ENCODE peak calls at places on chromosomes 1 and 21, in ten cellular contexts. One of them, this sample, is unnamed.

GRCh38 chr1:42463906-42464305 is 820 bp downstream of the CCDC30 start:
- DNase-seq in AG20443: no peak
- DNase-seq in activated naive CD4-positive, alpha-beta T cell treated with anti-CD3 and anti-CD28 coated beads, Interleukin-2, amount 10 ng/mL, durations not matched to agents 7 days and 5 days: no peak
- DNase-seq in HT-29: no peak
- DNase-seq in naive thymus-derived CD4-positive, alpha-beta T cell: no peak
- DNase-seq in central memory CD4-positive, alpha-beta T cell: no peak
- DNase-seq in T-helper 17 cell: no peak
- DNase-seq in stimulated activated naive CD4-positive, alpha-beta T cell: no peak
- DNase-seq in GM13977: no peak
- DNase-seq in adrenal gland: no peak
- DNase-seq in this sample: no peak

GRCh38 chr1:226872455-226872854 is 2.0 kb downstream of the PSEN2 start:
- DNase-seq in AG20443: no peak
- DNase-seq in activated naive CD4-positive, alpha-beta T cell treated with anti-CD3 and anti-CD28 coated beads, Interleukin-2, amount 10 ng/mL, durations not matched to agents 7 days and 5 days: no peak
- DNase-seq in HT-29: no peak
- DNase-seq in naive thymus-derived CD4-positive, alpha-beta T cell: no peak
- DNase-seq in central memory CD4-positive, alpha-beta T cell: no peak
- DNase-seq in T-helper 17 cell: no peak
- DNase-seq in stimulated activated naive CD4-positive, alpha-beta T cell: no peak
- DNase-seq in GM13977: no peak
- DNase-seq in adrenal gland: no peak
- DNase-seq in this sample: no peak

GRCh38 chr1:244322181-244322580 is 129.5 kb downstream of the ADSS2 start:
- DNase-seq in AG20443: no peak
- DNase-seq in activated naive CD4-positive, alpha-beta T cell treated with anti-CD3 and anti-CD28 coated beads, Interleukin-2, amount 10 ng/mL, durations not matched to agents 7 days and 5 days: no peak
- DNase-seq in HT-29: no peak
- DNase-seq in naive thymus-derived CD4-positive, alpha-beta T cell: no peak
- DNase-seq in central memory CD4-positive, alpha-beta T cell: no peak
- DNase-seq in T-helper 17 cell: no peak
- DNase-seq in stimulated activated naive CD4-positive, alpha-beta T cell: no peak
- DNase-seq in GM13977: no peak
- DNase-seq in adrenal gland: no peak
- DNase-seq in this sample: no peak

GRCh38 chr1:79373481-79374132 is 367.1 kb upstream of the ADGRL4 start:
- DNase-seq in AG20443: peak
- DNase-seq in activated naive CD4-positive, alpha-beta T cell treated with anti-CD3 and anti-CD28 coated beads, Interleukin-2, amount 10 ng/mL, durations not matched to agents 7 days and 5 days: no peak
- DNase-seq in HT-29: no peak
- DNase-seq in naive thymus-derived CD4-positive, alpha-beta T cell: no peak
- DNase-seq in central memory CD4-positive, alpha-beta T cell: no peak
- DNase-seq in T-helper 17 cell: no peak
- DNase-seq in stimulated activated naive CD4-positive, alpha-beta T cell: no peak
- DNase-seq in GM13977: no peak
- DNase-seq in adrenal gland: no peak
- DNase-seq in this sample: no peak

GRCh38 chr1:246569248-246570238 is 3.3 kb downstream of the CNST start:
- DNase-seq in AG20443: no peak
- DNase-seq in activated naive CD4-positive, alpha-beta T cell treated with anti-CD3 and anti-CD28 coated beads, Interleukin-2, amount 10 ng/mL, durations not matched to agents 7 days and 5 days: peak
- DNase-seq in HT-29: peak
- DNase-seq in naive thymus-derived CD4-positive, alpha-beta T cell: peak
- DNase-seq in central memory CD4-positive, alpha-beta T cell: peak
- DNase-seq in T-helper 17 cell: no peak
- DNase-seq in stimulated activated naive CD4-positive, alpha-beta T cell: peak
- DNase-seq in GM13977: peak
- DNase-seq in adrenal gland: no peak
- DNase-seq in this sample: no peak

GRCh38 chr21:33961061-33961460 is 45.5 kb upstream of the ATP5PO start:
- DNase-seq in AG20443: no peak
- DNase-seq in activated naive CD4-positive, alpha-beta T cell treated with anti-CD3 and anti-CD28 coated beads, Interleukin-2, amount 10 ng/mL, durations not matched to agents 7 days and 5 days: no peak
- DNase-seq in HT-29: no peak
- DNase-seq in naive thymus-derived CD4-positive, alpha-beta T cell: no peak
- DNase-seq in central memory CD4-positive, alpha-beta T cell: no peak
- DNase-seq in T-helper 17 cell: no peak
- DNase-seq in stimulated activated naive CD4-positive, alpha-beta T cell: no peak
- DNase-seq in GM13977: no peak
- DNase-seq in adrenal gland: no peak
- DNase-seq in this sample: no peak

GRCh38 chr1:180309338-180309737 is 79.3 kb downstream of the LHX4 start:
- DNase-seq in AG20443: peak
- DNase-seq in activated naive CD4-positive, alpha-beta T cell treated with anti-CD3 and anti-CD28 coated beads, Interleukin-2, amount 10 ng/mL, durations not matched to agents 7 days and 5 days: no peak
- DNase-seq in HT-29: peak
- DNase-seq in naive thymus-derived CD4-positive, alpha-beta T cell: no peak
- DNase-seq in central memory CD4-positive, alpha-beta T cell: no peak
- DNase-seq in T-helper 17 cell: no peak
- DNase-seq in stimulated activated naive CD4-positive, alpha-beta T cell: no peak
- DNase-seq in GM13977: no peak
- DNase-seq in adrenal gland: no peak
- DNase-seq in this sample: no peak

GRCh38 chr1:93617670-93618488 is 63.8 kb downstream of the BCAR3 start:
- DNase-seq in AG20443: no peak
- DNase-seq in activated naive CD4-positive, alpha-beta T cell treated with anti-CD3 and anti-CD28 coated beads, Interleukin-2, amount 10 ng/mL, durations not matched to agents 7 days and 5 days: no peak
- DNase-seq in HT-29: peak
- DNase-seq in naive thymus-derived CD4-positive, alpha-beta T cell: no peak
- DNase-seq in central memory CD4-positive, alpha-beta T cell: no peak
- DNase-seq in T-helper 17 cell: no peak
- DNase-seq in stimulated activated naive CD4-positive, alpha-beta T cell: no peak
- DNase-seq in GM13977: no peak
- DNase-seq in adrenal gland: peak
- DNase-seq in this sample: no peak

GRCh38 chr1:235943581-235944114 is 76.9 kb upstream of the LYST start:
- DNase-seq in AG20443: peak
- DNase-seq in activated naive CD4-positive, alpha-beta T cell treated with anti-CD3 and anti-CD28 coated beads, Interleukin-2, amount 10 ng/mL, durations not matched to agents 7 days and 5 days: no peak
- DNase-seq in HT-29: peak
- DNase-seq in naive thymus-derived CD4-positive, alpha-beta T cell: no peak
- DNase-seq in central memory CD4-positive, alpha-beta T cell: no peak
- DNase-seq in T-helper 17 cell: no peak
- DNase-seq in stimulated activated naive CD4-positive, alpha-beta T cell: no peak
- DNase-seq in GM13977: no peak
- DNase-seq in adrenal gland: no peak
- DNase-seq in this sample: no peak

GRCh38 chr1:48093696-48094518 is 96.7 kb upstream of the TRABD2B start:
- DNase-seq in AG20443: peak
- DNase-seq in activated naive CD4-positive, alpha-beta T cell treated with anti-CD3 and anti-CD28 coated beads, Interleukin-2, amount 10 ng/mL, durations not matched to agents 7 days and 5 days: peak
- DNase-seq in HT-29: peak
- DNase-seq in naive thymus-derived CD4-positive, alpha-beta T cell: peak
- DNase-seq in central memory CD4-positive, alpha-beta T cell: peak
- DNase-seq in T-helper 17 cell: peak
- DNase-seq in stimulated activated naive CD4-positive, alpha-beta T cell: peak
- DNase-seq in GM13977: peak
- DNase-seq in adrenal gland: peak
- DNase-seq in this sample: no peak

GRCh38 chr21:26966978-26967913 is at the start of gene ADAMTS5:
- DNase-seq in AG20443: peak
- DNase-seq in activated naive CD4-positive, alpha-beta T cell treated with anti-CD3 and anti-CD28 coated beads, Interleukin-2, amount 10 ng/mL, durations not matched to agents 7 days and 5 days: no peak
- DNase-seq in HT-29: no peak
- DNase-seq in naive thymus-derived CD4-positive, alpha-beta T cell: no peak
- DNase-seq in central memory CD4-positive, alpha-beta T cell: no peak
- DNase-seq in T-helper 17 cell: no peak
- DNase-seq in stimulated activated naive CD4-positive, alpha-beta T cell: no peak
- DNase-seq in GM13977: peak
- DNase-seq in adrenal gland: no peak
- DNase-seq in this sample: no peak

GRCh38 chr1:57572016-57572415 is 148.2 kb upstream of the DAB1 start:
- DNase-seq in AG20443: no peak
- DNase-seq in activated naive CD4-positive, alpha-beta T cell treated with anti-CD3 and anti-CD28 coated beads, Interleukin-2, amount 10 ng/mL, durations not matched to agents 7 days and 5 days: no peak
- DNase-seq in HT-29: no peak
- DNase-seq in naive thymus-derived CD4-positive, alpha-beta T cell: no peak
- DNase-seq in central memory CD4-positive, alpha-beta T cell: no peak
- DNase-seq in T-helper 17 cell: no peak
- DNase-seq in stimulated activated naive CD4-positive, alpha-beta T cell: no peak
- DNase-seq in GM13977: no peak
- DNase-seq in adrenal gland: no peak
- DNase-seq in this sample: no peak

GRCh38 chr1:181818459-181818858 is 243.1 kb downstream of the ZNF648 start:
- DNase-seq in AG20443: no peak
- DNase-seq in activated naive CD4-positive, alpha-beta T cell treated with anti-CD3 and anti-CD28 coated beads, Interleukin-2, amount 10 ng/mL, durations not matched to agents 7 days and 5 days: no peak
- DNase-seq in HT-29: no peak
- DNase-seq in naive thymus-derived CD4-positive, alpha-beta T cell: no peak
- DNase-seq in central memory CD4-positive, alpha-beta T cell: no peak
- DNase-seq in T-helper 17 cell: no peak
- DNase-seq in stimulated activated naive CD4-positive, alpha-beta T cell: no peak
- DNase-seq in GM13977: no peak
- DNase-seq in adrenal gland: no peak
- DNase-seq in this sample: no peak

GRCh38 chr1:169106921-169107672 is 607 bp downstream of the ATP1B1 start:
- DNase-seq in AG20443: no peak
- DNase-seq in activated naive CD4-positive, alpha-beta T cell treated with anti-CD3 and anti-CD28 coated beads, Interleukin-2, amount 10 ng/mL, durations not matched to agents 7 days and 5 days: peak
- DNase-seq in HT-29: peak
- DNase-seq in naive thymus-derived CD4-positive, alpha-beta T cell: no peak
- DNase-seq in central memory CD4-positive, alpha-beta T cell: no peak
- DNase-seq in T-helper 17 cell: no peak
- DNase-seq in stimulated activated naive CD4-positive, alpha-beta T cell: no peak
- DNase-seq in GM13977: peak
- DNase-seq in adrenal gland: no peak
- DNase-seq in this sample: no peak

GRCh38 chr1:95578462-95578861 is 344.5 kb downstream of the RWDD3 start:
- DNase-seq in AG20443: no peak
- DNase-seq in activated naive CD4-positive, alpha-beta T cell treated with anti-CD3 and anti-CD28 coated beads, Interleukin-2, amount 10 ng/mL, durations not matched to agents 7 days and 5 days: no peak
- DNase-seq in HT-29: no peak
- DNase-seq in naive thymus-derived CD4-positive, alpha-beta T cell: no peak
- DNase-seq in central memory CD4-positive, alpha-beta T cell: no peak
- DNase-seq in T-helper 17 cell: no peak
- DNase-seq in stimulated activated naive CD4-positive, alpha-beta T cell: no peak
- DNase-seq in GM13977: no peak
- DNase-seq in adrenal gland: no peak
- DNase-seq in this sample: no peak

GRCh38 chr1:183687546-183688279 is 34.6 kb upstream of the APOBEC4 start:
- DNase-seq in AG20443: no peak
- DNase-seq in activated naive CD4-positive, alpha-beta T cell treated with anti-CD3 and anti-CD28 coated beads, Interleukin-2, amount 10 ng/mL, durations not matched to agents 7 days and 5 days: no peak
- DNase-seq in HT-29: no peak
- DNase-seq in naive thymus-derived CD4-positive, alpha-beta T cell: no peak
- DNase-seq in central memory CD4-positive, alpha-beta T cell: no peak
- DNase-seq in T-helper 17 cell: no peak
- DNase-seq in stimulated activated naive CD4-positive, alpha-beta T cell: no peak
- DNase-seq in GM13977: no peak
- DNase-seq in adrenal gland: no peak
- DNase-seq in this sample: no peak

GRCh38 chr1:15717418-15718131 is 18.5 kb upstream of the SLC25A34 start:
- DNase-seq in AG20443: no peak
- DNase-seq in activated naive CD4-positive, alpha-beta T cell treated with anti-CD3 and anti-CD28 coated beads, Interleukin-2, amount 10 ng/mL, durations not matched to agents 7 days and 5 days: no peak
- DNase-seq in HT-29: no peak
- DNase-seq in naive thymus-derived CD4-positive, alpha-beta T cell: no peak
- DNase-seq in central memory CD4-positive, alpha-beta T cell: no peak
- DNase-seq in T-helper 17 cell: no peak
- DNase-seq in stimulated activated naive CD4-positive, alpha-beta T cell: no peak
- DNase-seq in GM13977: no peak
- DNase-seq in adrenal gland: no peak
- DNase-seq in this sample: no peak

GRCh38 chr1:182670032-182670431 is 14.4 kb downstream of the RGS8 start:
- DNase-seq in AG20443: no peak
- DNase-seq in activated naive CD4-positive, alpha-beta T cell treated with anti-CD3 and anti-CD28 coated beads, Interleukin-2, amount 10 ng/mL, durations not matched to agents 7 days and 5 days: no peak
- DNase-seq in HT-29: no peak
- DNase-seq in naive thymus-derived CD4-positive, alpha-beta T cell: no peak
- DNase-seq in central memory CD4-positive, alpha-beta T cell: no peak
- DNase-seq in T-helper 17 cell: no peak
- DNase-seq in stimulated activated naive CD4-positive, alpha-beta T cell: no peak
- DNase-seq in GM13977: no peak
- DNase-seq in adrenal gland: no peak
- DNase-seq in this sample: no peak

GRCh38 chr21:31530918-31531705 is 128.4 kb upstream of the SOD1 start:
- DNase-seq in AG20443: no peak
- DNase-seq in activated naive CD4-positive, alpha-beta T cell treated with anti-CD3 and anti-CD28 coated beads, Interleukin-2, amount 10 ng/mL, durations not matched to agents 7 days and 5 days: no peak
- DNase-seq in HT-29: no peak
- DNase-seq in naive thymus-derived CD4-positive, alpha-beta T cell: no peak
- DNase-seq in central memory CD4-positive, alpha-beta T cell: no peak
- DNase-seq in T-helper 17 cell: no peak
- DNase-seq in stimulated activated naive CD4-positive, alpha-beta T cell: no peak
- DNase-seq in GM13977: no peak
- DNase-seq in adrenal gland: peak
- DNase-seq in this sample: no peak

This sample was measured in SK-N-MC.